ENCODE peak calls at places on chromosomes 12 and 14, in five cellular contexts. One of them, this sample, is unnamed. For H3K9me3, the result is how much of the 10 kb centered on the place peaks cover.

GRCh38 chr14:93543766-93544165 is 113.0 kb downstream of the UNC79 start:
- DNase-seq in tibial nerve: no peak
- DNase-seq in CD8-positive, alpha-beta memory T cell: no peak
- DNase-seq in effector memory CD4-positive, alpha-beta T cell: no peak
- DNase-seq in kidney: no peak
- DNase-seq in this sample: no peak

GRCh38 chr12:63795032-63795687 is 15.5 kb downstream of the RXYLT1 start:
- DNase-seq in CD8-positive, alpha-beta memory T cell: no peak
- DNase-seq in kidney: no peak
- DNase-seq in effector memory CD4-positive, alpha-beta T cell: no peak
- DNase-seq in tibial nerve: no peak
- DNase-seq in this sample: no peak

GRCh38 chr12:117098071-117098360 is 1.2 kb downstream of the TESC start:
- DNase-seq in effector memory CD4-positive, alpha-beta T cell: no peak
- DNase-seq in kidney: no peak
- DNase-seq in tibial nerve: no peak
- DNase-seq in CD8-positive, alpha-beta memory T cell: no peak
- DNase-seq in this sample: no peak

GRCh38 chr12:105676694-105677093 is 346.2 kb downstream of the C12orf75 start:
- DNase-seq in kidney: peak
- DNase-seq in effector memory CD4-positive, alpha-beta T cell: no peak
- DNase-seq in CD8-positive, alpha-beta memory T cell: no peak
- DNase-seq in tibial nerve: no peak
- DNase-seq in this sample: no peak

GRCh38 chr12:52391618-52392002 is 6.2 kb upstream of the KRT84 start:
- DNase-seq in effector memory CD4-positive, alpha-beta T cell: no peak
- DNase-seq in kidney: peak
- DNase-seq in CD8-positive, alpha-beta memory T cell: no peak
- DNase-seq in tibial nerve: no peak
- DNase-seq in this sample: no peak

GRCh38 chr14:43479751-43480150 is 1027.3 kb downstream of the FSCB start:
- DNase-seq in kidney: no peak
- DNase-seq in CD8-positive, alpha-beta memory T cell: no peak
- DNase-seq in tibial nerve: no peak
- DNase-seq in effector memory CD4-positive, alpha-beta T cell: no peak
- DNase-seq in this sample: no peak

GRCh38 chr14:31122921-31123320 is 84.7 kb downstream of the HECTD1 start:
- DNase-seq in kidney: no peak
- DNase-seq in CD8-positive, alpha-beta memory T cell: no peak
- DNase-seq in effector memory CD4-positive, alpha-beta T cell: no peak
- DNase-seq in tibial nerve: no peak
- DNase-seq in this sample: no peak

GRCh38 chr12:104877107-104877705 is 80.9 kb downstream of the SLC41A2 start:
- DNase-seq in kidney: no peak
- DNase-seq in CD8-positive, alpha-beta memory T cell: peak
- DNase-seq in tibial nerve: no peak
- DNase-seq in effector memory CD4-positive, alpha-beta T cell: no peak
- DNase-seq in this sample: no peak

GRCh38 chr14:93734086-93734822 is 54.0 kb downstream of the PRIMA1 start:
- DNase-seq in kidney: no peak
- DNase-seq in CD8-positive, alpha-beta memory T cell: no peak
- DNase-seq in tibial nerve: no peak
- DNase-seq in effector memory CD4-positive, alpha-beta T cell: no peak
- DNase-seq in this sample: no peak

GRCh38 chr14:74475678-74476077 is 17.4 kb downstream of the NPC2 start:
- DNase-seq in kidney: no peak
- DNase-seq in CD8-positive, alpha-beta memory T cell: no peak
- DNase-seq in tibial nerve: no peak
- DNase-seq in effector memory CD4-positive, alpha-beta T cell: no peak
- DNase-seq in this sample: no peak

DNA sequence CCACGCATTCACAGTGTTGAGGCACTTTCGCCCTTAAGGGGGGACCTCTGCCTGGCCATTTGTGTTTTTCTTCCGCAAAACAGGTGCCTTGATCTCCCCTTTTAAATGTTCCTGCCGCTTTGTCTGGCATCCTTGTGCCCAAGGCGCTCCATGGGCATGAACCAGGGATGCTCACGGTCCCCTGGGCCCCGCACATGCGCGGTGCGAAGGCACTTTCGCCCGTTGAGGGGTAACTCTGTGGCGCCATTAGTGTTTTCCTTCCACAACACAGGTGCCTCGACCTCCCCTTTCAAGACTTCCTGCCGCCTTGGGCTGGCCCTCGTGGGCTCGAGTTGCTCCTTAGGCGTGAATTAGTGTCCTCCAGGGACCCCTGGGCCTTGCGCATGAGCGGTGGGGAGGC is 335.5 kb downstream of the ALG10 start:
- DNase-seq in effector memory CD4-positive, alpha-beta T cell: no peak
- DNase-seq in kidney: no peak
- DNase-seq in tibial nerve: no peak
- DNase-seq in CD8-positive, alpha-beta memory T cell: no peak
- DNase-seq in this sample: no peak
- H3K9me3 ChIP-seq in effector memory CD4-positive, alpha-beta T cell: under half
- H3K9me3 ChIP-seq in kidney: under half
- H3K9me3 ChIP-seq in tibial nerve: under half
- H3K9me3 ChIP-seq in CD8-positive, alpha-beta memory T cell: under half
- H3K9me3 ChIP-seq in this sample: under half

GRCh38 chr12:133061954-133062353 is 18.8 kb upstream of the ZNF140 start:
- DNase-seq in effector memory CD4-positive, alpha-beta T cell: no peak
- DNase-seq in tibial nerve: no peak
- DNase-seq in kidney: no peak
- DNase-seq in CD8-positive, alpha-beta memory T cell: no peak
- DNase-seq in this sample: no peak
- H3K9me3 ChIP-seq in effector memory CD4-positive, alpha-beta T cell: half or more
- H3K9me3 ChIP-seq in tibial nerve: under half
- H3K9me3 ChIP-seq in kidney: half or more
- H3K9me3 ChIP-seq in CD8-positive, alpha-beta memory T cell: half or more
- H3K9me3 ChIP-seq in this sample: half or more

DNA sequence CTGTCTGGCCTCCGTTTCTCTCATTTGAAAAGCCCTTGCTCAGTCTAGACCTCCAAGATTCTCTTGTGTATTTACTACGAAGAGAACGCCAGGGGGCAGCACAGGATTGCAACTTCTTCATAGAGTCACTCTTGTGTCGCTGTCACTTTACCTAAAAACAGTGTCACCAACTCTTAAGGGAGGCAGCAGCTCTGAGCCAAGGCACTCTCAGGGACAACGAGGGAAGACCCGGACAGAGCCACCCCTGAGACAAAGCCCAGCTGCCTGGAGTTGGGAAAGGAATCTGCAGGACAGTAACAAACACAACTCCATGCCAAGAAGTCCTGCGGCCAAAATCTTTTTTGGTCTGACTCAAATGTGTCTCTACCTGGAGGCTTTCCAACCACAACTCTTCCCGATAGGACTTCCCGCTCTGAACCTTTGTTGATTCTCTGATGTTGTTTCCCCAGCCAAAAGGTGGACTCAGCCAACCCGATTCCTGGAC is 9.6 kb upstream of the RPAP3 start:
- DNase-seq in CD8-positive, alpha-beta memory T cell: peak
- DNase-seq in kidney: peak
- DNase-seq in tibial nerve: peak
- DNase-seq in effector memory CD4-positive, alpha-beta T cell: peak
- DNase-seq in this sample: peak
- H3K9me3 ChIP-seq in CD8-positive, alpha-beta memory T cell: under half
- H3K9me3 ChIP-seq in kidney: under half
- H3K9me3 ChIP-seq in tibial nerve: under half
- H3K9me3 ChIP-seq in effector memory CD4-positive, alpha-beta T cell: under half
- H3K9me3 ChIP-seq in this sample: under half

DNA sequence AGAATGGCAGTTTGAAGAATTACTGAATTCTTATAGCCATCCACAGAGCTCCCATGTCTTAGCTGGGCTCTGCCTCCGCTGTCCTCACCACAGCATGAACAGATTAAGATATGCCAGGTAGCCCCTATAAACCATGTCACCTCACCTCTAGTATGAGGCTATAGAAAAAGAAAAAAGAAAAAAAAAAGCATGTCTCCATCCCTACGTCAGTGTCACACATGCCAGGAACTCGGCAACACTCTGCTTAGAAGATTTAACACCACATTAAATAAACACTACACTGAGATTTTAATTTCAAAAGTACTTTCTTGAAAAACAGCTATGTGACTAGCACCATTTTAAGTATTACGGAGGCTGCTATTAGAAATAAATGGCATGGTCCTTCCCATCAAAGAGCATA is 149.4 kb downstream of the CAPZA3 start:
- DNase-seq in tibial nerve: no peak
- DNase-seq in kidney: no peak
- DNase-seq in CD8-positive, alpha-beta memory T cell: no peak
- DNase-seq in effector memory CD4-positive, alpha-beta T cell: no peak
- DNase-seq in this sample: no peak
- H3K9me3 ChIP-seq in tibial nerve: under half
- H3K9me3 ChIP-seq in kidney: under half
- H3K9me3 ChIP-seq in CD8-positive, alpha-beta memory T cell: under half
- H3K9me3 ChIP-seq in effector memory CD4-positive, alpha-beta T cell: under half
- H3K9me3 ChIP-seq in this sample: under half

DNA sequence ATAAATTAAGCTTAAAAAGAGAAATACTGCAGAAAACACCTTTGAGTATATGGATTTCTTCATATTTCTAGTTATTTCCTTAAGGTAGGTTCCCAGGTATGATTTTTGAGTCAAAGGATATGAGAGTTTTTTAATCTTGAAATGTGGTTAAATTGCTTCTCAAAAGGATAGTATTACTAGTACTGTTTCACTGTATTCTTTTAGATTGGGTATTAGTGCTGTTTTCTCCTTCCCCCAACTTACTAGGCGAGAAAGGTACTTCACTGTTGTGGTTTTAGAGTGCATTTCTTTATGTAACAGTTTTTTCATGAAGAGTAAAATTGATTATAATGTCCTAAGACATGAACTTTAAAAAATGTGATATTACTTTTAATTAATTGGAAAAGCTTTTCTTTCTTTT is 13.5 kb downstream of the FRS2 start:
- DNase-seq in kidney: no peak
- DNase-seq in CD8-positive, alpha-beta memory T cell: no peak
- DNase-seq in tibial nerve: no peak
- DNase-seq in effector memory CD4-positive, alpha-beta T cell: no peak
- DNase-seq in this sample: no peak
- H3K9me3 ChIP-seq in kidney: under half
- H3K9me3 ChIP-seq in CD8-positive, alpha-beta memory T cell: under half
- H3K9me3 ChIP-seq in tibial nerve: under half
- H3K9me3 ChIP-seq in effector memory CD4-positive, alpha-beta T cell: under half
- H3K9me3 ChIP-seq in this sample: under half

This sample was measured in T-helper 17 cell.